ENCODE peak calls at places on chromosomes 7 and 10, in eight cellular contexts. N, S, Q, I, W, J, Z and X are unnamed samples.

GRCh38 chr10:16967000-16967865 is 150.0 kb upstream of the RSU1 start:
- DNase-seq in W (no peak), J (no peak), S (no peak), Q (no peak), Z (no peak), I (no peak), N (no peak), X (no peak)

GRCh38 chr7:42605381-42605780 is 306.5 kb downstream of the C7orf25 start:
- DNase-seq in S (no peak), Z (no peak), N (peak), J (no peak), W (no peak), I (no peak), Q (no peak), X (no peak)

GRCh38 chr10:124175701-124176100 is 82.3 kb upstream of the CHST15 start:
- DNase-seq in S (no peak), Z (no peak), W (no peak), J (no peak), N (no peak), Q (no peak), I (no peak), X (no peak)

GRCh38 chr10:25125151-25125550 is 49.6 kb upstream of the GPR158 start:
- DNase-seq in I (no peak), Z (no peak), N (no peak), W (no peak), J (peak), S (no peak), Q (no peak), X (no peak)

GRCh38 chr7:80410081-80410480 is 101.8 kb downstream of the GNAT3 start:
- DNase-seq in S (no peak), I (no peak), W (no peak), J (peak), Q (no peak), N (peak), Z (no peak), X (no peak)

GRCh38 chr10:79102056-79102874 is 33.5 kb downstream of the ZMIZ1 start:
- DNase-seq in W (no peak), N (no peak), I (peak), J (peak), S (no peak), Q (peak), Z (no peak), X (peak)

GRCh38 chr7:85025312-85025756 is 161.5 kb downstream of the SEMA3D start:
- DNase-seq in W (no peak), N (peak), I (no peak), Q (peak), J (no peak), S (no peak), Z (peak), X (peak)

GRCh38 chr7:140551334-140552239 is 72.3 kb upstream of the MKRN1 start:
- DNase-seq in S (no peak), Z (no peak), I (no peak), N (no peak), J (no peak), W (no peak), Q (no peak), X (no peak)

GRCh38 chr7:110119883-110120581 is 970.9 kb upstream of the LRRN3 start:
- DNase-seq in I (no peak), Q (no peak), N (peak), S (no peak), J (no peak), Z (no peak), W (no peak), X (no peak)

GRCh38 chr7:28708458-28708951 is 249.6 kb downstream of the TRIL start:
- DNase-seq in Z (no peak), I (no peak), J (no peak), W (no peak), N (no peak), Q (no peak), S (peak), X (no peak)

GRCh38 chr7:14590206-14590605 is 312.3 kb downstream of the DGKB start:
- DNase-seq in N (no peak), Q (no peak), S (no peak), J (no peak), Z (no peak), I (no peak), W (no peak), X (no peak)

GRCh38 chr7:82373890-82374289 is 69.7 kb downstream of the CACNA2D1 start:
- DNase-seq in J (no peak), W (no peak), Z (no peak), I (no peak), Q (no peak), N (no peak), S (no peak), X (no peak)

GRCh38 chr10:82377608-82378007 is 502.6 kb downstream of the NRG3 start:
- DNase-seq in Z (peak), W (no peak), N (peak), J (peak), Q (no peak), I (no peak), S (no peak), X (no peak)

GRCh38 chr10:27893320-27894014 is 105.4 kb downstream of the ODAD2 start:
- DNase-seq in Q (no peak), Z (no peak), S (peak), J (no peak), I (no peak), W (no peak), N (peak), X (no peak)

GRCh38 chr7:13933106-13933505 is 56.4 kb downstream of the ETV1 start:
- DNase-seq in J (no peak), I (no peak), S (no peak), Z (no peak), Q (no peak), W (no peak), N (no peak), X (no peak)

GRCh38 chr10:34759161-34759836 is 55.8 kb downstream of the PARD3 start:
- DNase-seq in W (no peak), N (peak), S (no peak), J (no peak), Q (no peak), I (no peak), Z (no peak), X (no peak)

GRCh38 chr7:151361193-151361959 is 19.8 kb downstream of the NUB1 start:
- DNase-seq in Q (no peak), I (no peak), W (no peak), J (no peak), N (no peak), S (no peak), Z (no peak), X (no peak)

GRCh38 chr7:69412331-69413146 is 185.7 kb upstream of the AUTS2 start:
- DNase-seq in Z (no peak), Q (no peak), S (peak), J (no peak), I (peak), W (no peak), N (no peak), X (peak)

GRCh38 chr7:69736411-69736810 is 138.1 kb downstream of the AUTS2 start:
- DNase-seq in Q (no peak), I (no peak), S (no peak), Z (no peak), J (no peak), N (no peak), W (no peak), X (no peak)

DNA sequence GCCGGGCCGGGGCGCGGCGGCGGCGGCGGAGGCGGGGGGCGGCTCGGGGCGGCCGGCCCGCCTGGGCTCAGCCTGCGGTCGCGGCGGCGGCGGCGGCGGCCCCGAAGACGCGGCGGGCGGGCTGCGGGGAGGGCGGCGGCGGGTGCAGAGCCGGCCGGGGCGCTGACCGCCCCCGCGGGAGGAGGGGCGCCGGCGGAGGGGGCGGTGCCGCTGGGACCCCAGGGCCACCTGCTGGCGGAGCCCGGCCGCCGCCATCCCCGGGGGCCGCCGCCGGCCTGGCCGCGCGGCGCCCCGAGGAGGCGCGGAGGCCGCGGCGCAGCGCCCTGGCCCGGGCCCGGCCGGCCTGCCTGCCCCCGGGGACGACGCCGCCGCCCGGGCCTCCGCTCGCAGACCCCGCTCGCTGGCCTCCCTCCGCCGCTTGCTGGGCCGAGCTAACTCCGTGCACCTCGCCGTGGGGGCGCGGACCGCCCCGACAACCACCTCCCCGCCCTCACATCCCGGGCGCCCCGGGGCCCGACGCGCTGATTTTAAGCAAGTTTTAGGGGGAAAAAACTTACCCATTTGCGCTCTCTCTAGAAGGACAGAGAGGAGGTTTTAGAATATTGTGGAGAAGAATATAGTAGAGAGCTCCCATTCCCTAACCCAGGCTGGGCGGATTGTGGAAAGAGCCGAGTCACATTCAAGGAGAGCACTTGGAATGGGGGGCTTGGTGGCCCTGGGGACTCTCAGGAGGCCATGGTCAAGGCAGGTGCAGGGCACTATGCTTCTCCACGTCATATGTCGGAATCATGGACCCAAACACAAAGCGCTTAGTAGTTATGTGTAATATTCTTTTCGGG is at the start of gene BEND7:
- DNase-seq in J (peak), S (peak), N (no peak), W (no peak), Q (peak), I (no peak), Z (peak), X (peak)
- H3K4me3 ChIP-seq in J (peak), S (peak), N (peak), W (peak), Q (peak), I (peak), Z (peak), X (peak)

GRCh38 chr7:92851732-92852131 is 15.4 kb upstream of the CDK6 start:
- DNase-seq in Q (no peak), W (no peak), I (no peak), Z (no peak), J (no peak), S (no peak), N (peak), X (no peak)

GRCh38 chr7:92848441-92848840 is 12.1 kb upstream of the CDK6 start:
- DNase-seq in S (no peak), W (no peak), J (no peak), Z (no peak), Q (no peak), N (no peak), I (no peak), X (no peak)

GRCh38 chr7:92847305-92847704 is 10.9 kb upstream of the CDK6 start:
- DNase-seq in S (no peak), Z (no peak), N (no peak), I (no peak), J (no peak), W (no peak), Q (no peak), X (no peak)

GRCh38 chr7:92850506-92850905 is 14.1 kb upstream of the CDK6 start:
- DNase-seq in S (no peak), W (no peak), I (no peak), Z (no peak), N (no peak), J (no peak), Q (no peak), X (no peak)

GRCh38 chr7:92848854-92849745 is 12.7 kb upstream of the CDK6 start:
- DNase-seq in J (no peak), W (no peak), Z (no peak), N (no peak), I (no peak), S (no peak), Q (no peak), X (no peak)
- H3K4me3 ChIP-seq in J (no peak), W (no peak), Z (no peak), N (no peak), I (no peak), S (no peak), Q (no peak), X (no peak)

GRCh38 chr7:74206589-74207120 is 3.2 kb upstream of the LAT2 start:
- DNase-seq in W (peak), S (peak), J (peak), N (peak), Q (peak), Z (peak), I (peak), X (peak)
- H3K4me3 ChIP-seq in W (peak), S (peak), J (no peak), N (no peak), Q (peak), Z (no peak), I (peak), X (peak)

DNA sequence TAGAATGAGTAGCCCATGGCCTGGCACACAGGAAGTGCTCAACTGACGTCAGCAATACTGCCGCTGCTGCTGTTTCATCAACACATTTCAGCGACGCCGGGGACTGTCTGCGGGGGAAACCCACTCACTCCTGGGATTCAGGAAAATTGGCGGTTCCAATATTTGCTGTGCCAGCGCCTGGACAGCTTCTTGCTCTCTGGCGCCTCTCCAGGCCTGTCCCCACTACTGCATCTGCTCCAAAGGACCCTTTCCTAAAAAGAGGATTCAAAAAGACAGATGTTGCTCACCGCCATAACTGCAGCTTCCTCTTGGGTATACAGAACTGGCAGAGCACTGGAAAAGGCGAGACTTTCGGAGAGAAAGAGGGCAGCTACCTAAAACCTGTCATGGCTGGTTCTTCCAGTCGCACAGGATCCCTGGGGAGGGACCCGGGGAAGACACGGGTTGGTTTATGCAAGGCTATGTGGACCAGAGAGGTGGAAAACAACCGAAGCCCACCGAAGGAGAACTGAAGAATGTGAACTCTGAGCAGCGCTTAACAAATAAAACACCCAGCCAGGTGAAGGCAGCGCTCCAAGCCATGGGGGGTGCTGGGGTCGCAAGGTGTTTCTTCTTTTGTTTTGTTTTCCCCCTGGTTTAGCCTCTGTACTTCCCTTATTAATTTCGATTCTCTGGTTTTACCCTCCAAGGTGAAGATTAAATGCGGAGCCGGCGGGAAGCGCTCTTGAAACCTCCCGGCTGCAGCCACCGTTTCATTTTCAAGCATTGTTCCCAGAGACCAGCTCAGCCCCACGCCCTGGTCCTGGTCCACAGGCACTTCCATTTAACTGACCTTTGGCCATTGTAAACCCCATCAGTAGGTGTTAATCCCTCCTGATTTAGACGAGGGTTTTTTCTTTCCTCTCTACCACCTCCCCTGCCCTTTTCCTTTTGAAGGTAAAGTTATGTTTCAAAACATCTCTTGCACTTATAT is 39.5 kb upstream of the ENO4 start:
- DNase-seq in S (peak), N (peak), Z (peak), J (peak), W (no peak), Q (peak), I (no peak), X (peak)
- H3K4me3 ChIP-seq in S (peak), N (peak), Z (no peak), J (no peak), W (no peak), Q (no peak), I (no peak), X (no peak)

GRCh38 chr7:107430057-107430456 is 39.8 kb upstream of the GPR22 start:
- DNase-seq in Z (no peak), N (no peak), S (no peak), Q (no peak), J (no peak), W (no peak), I (no peak), X (no peak)

GRCh38 chr7:107439025-107439424 is 30.8 kb upstream of the GPR22 start:
- DNase-seq in Q (no peak), J (no peak), S (no peak), N (no peak), W (no peak), Z (no peak), I (no peak), X (no peak)

GRCh38 chr7:107432261-107432660 is 37.6 kb upstream of the GPR22 start:
- DNase-seq in N (no peak), W (no peak), I (no peak), Q (no peak), J (no peak), Z (no peak), S (no peak), X (no peak)

GRCh38 chr7:107435749-107436148 is 34.1 kb upstream of the GPR22 start:
- DNase-seq in I (no peak), S (no peak), N (no peak), Q (no peak), Z (no peak), W (no peak), J (no peak), X (no peak)
- H3K4me3 ChIP-seq in I (no peak), S (no peak), N (no peak), Q (no peak), Z (no peak), W (no peak), J (no peak), X (no peak)

GRCh38 chr7:74325230-74325565 is 36.0 kb downstream of the CLIP2 start:
- DNase-seq in Q (no peak), Z (peak), I (no peak), W (no peak), S (no peak), J (peak), N (no peak), X (no peak)
- H3K4me3 ChIP-seq in Q (no peak), Z (no peak), I (no peak), W (no peak), S (no peak), J (no peak), N (no peak), X (no peak)

GRCh38 chr7:135158141-135158655 is 10.3 kb downstream of the TMEM140 start:
- DNase-seq in S (no peak), N (no peak), Z (no peak), J (no peak), Q (no peak), I (no peak), W (no peak), X (no peak)

GRCh38 chr7:135160098-135160857 is 10.2 kb downstream of the CYREN start:
- DNase-seq in J (peak), S (no peak), Z (no peak), I (no peak), W (no peak), Q (no peak), N (no peak), X (peak)

GRCh38 chr7:135158874-135159273 is 11.0 kb downstream of the TMEM140 start:
- DNase-seq in J (peak), Z (no peak), W (no peak), Q (no peak), N (no peak), I (no peak), S (no peak), X (no peak)

GRCh38 chr7:135160858-135161653 is 9.5 kb downstream of the CYREN start:
- DNase-seq in N (no peak), Q (no peak), Z (no peak), W (no peak), J (peak), I (no peak), S (no peak), X (no peak)

GRCh38 chr7:135159359-135160087 is 11.0 kb downstream of the CYREN start:
- DNase-seq in Q (no peak), I (no peak), Z (no peak), S (no peak), J (peak), N (no peak), W (no peak), X (no peak)
- H3K4me3 ChIP-seq in Q (no peak), I (no peak), Z (no peak), S (no peak), J (no peak), N (no peak), W (no peak), X (no peak)

GRCh38 chr7:143434660-143435059 is 8.6 kb upstream of the TAS2R60 start:
- DNase-seq in I (peak), Z (no peak), N (peak), S (peak), Q (no peak), W (no peak), J (no peak), X (peak)
- H3K4me3 ChIP-seq in I (no peak), Z (no peak), N (no peak), S (no peak), Q (no peak), W (no peak), J (no peak), X (no peak)

GRCh38 chr7:17407229-17407628 is 108.8 kb downstream of the AHR start:
- DNase-seq in Z (no peak), W (no peak), J (no peak), N (no peak), Q (no peak), S (no peak), I (no peak), X (no peak)

GRCh38 chr7:17405786-17406185 is 107.3 kb downstream of the AHR start:
- DNase-seq in S (no peak), Z (no peak), I (no peak), Q (no peak), J (no peak), W (no peak), N (peak), X (no peak)

GRCh38 chr7:17408904-17409290 is 110.4 kb downstream of the AHR start:
- DNase-seq in W (no peak), Q (no peak), N (peak), I (no peak), J (no peak), Z (no peak), S (no peak), X (no peak)

GRCh38 chr7:17408245-17408903 is 109.9 kb downstream of the AHR start:
- DNase-seq in N (peak), J (no peak), Z (no peak), I (peak), Q (peak), S (no peak), W (no peak), X (no peak)

DNA sequence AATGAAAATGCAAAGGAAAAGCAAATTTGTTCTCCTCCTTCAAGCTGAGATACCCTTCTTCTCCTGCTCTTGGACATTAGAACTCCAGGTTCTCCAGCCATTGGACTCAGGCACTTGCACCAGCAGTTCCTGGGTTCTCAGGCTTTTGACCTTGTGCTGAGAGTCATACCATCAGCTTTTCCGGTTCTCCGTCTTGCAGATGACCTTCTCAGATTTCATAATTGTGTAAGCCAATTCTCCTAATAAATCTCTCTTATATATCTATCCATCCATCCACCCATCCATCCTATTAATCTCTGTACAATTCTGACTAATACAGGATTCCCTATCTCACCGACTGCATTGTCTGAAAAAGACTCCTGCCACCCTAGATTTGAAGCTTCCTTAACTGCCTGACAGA is 108.3 kb downstream of the AHR start:
- DNase-seq in S (no peak), I (no peak), J (no peak), W (no peak), Q (no peak), N (no peak), Z (no peak), X (no peak)
- H3K4me3 ChIP-seq in S (no peak), I (no peak), J (no peak), W (no peak), Q (no peak), N (no peak), Z (no peak), X (no peak)